ENCODE peak calls at places on chromosome 6, in seven cellular contexts. One of them, this sample, is unnamed.

GRCh38 chr6:33980176-33980805 is 165.6 kb downstream of the GRM4 start:
- DNase-seq in IMR-90: no peak
- DNase-seq in mesendoderm: no peak
- DNase-seq in neural progenitor cell: no peak
- DNase-seq in fibroblast of lung: no peak
- DNase-seq in A549: no peak
- DNase-seq in OCI-LY7: no peak
- DNase-seq in this sample: no peak

GRCh38 chr6:170480045-170480714 is 72.9 kb downstream of the PSMB1 start:
- DNase-seq in OCI-LY7: no peak
- DNase-seq in neural progenitor cell: peak
- DNase-seq in A549: no peak
- DNase-seq in IMR-90: peak
- DNase-seq in fibroblast of lung: no peak
- DNase-seq in mesendoderm: peak
- DNase-seq in this sample: no peak

GRCh38 chr6:152598421-152598820 is 38.7 kb downstream of the SYNE1 start:
- DNase-seq in fibroblast of lung: no peak
- DNase-seq in IMR-90: peak
- DNase-seq in mesendoderm: no peak
- DNase-seq in neural progenitor cell: no peak
- DNase-seq in OCI-LY7: no peak
- DNase-seq in A549: no peak
- DNase-seq in this sample: no peak

GRCh38 chr6:47403801-47404200 is 73.8 kb upstream of the CD2AP start:
- DNase-seq in mesendoderm: no peak
- DNase-seq in OCI-LY7: peak
- DNase-seq in fibroblast of lung: no peak
- DNase-seq in neural progenitor cell: no peak
- DNase-seq in IMR-90: no peak
- DNase-seq in A549: no peak
- DNase-seq in this sample: no peak

GRCh38 chr6:137699036-137699683 is 167.9 kb upstream of the TNFAIP3 start:
- DNase-seq in fibroblast of lung: no peak
- DNase-seq in mesendoderm: no peak
- DNase-seq in neural progenitor cell: no peak
- DNase-seq in OCI-LY7: no peak
- DNase-seq in A549: no peak
- DNase-seq in IMR-90: peak
- DNase-seq in this sample: no peak

GRCh38 chr6:96743496-96743895 is 93.8 kb downstream of the GPR63 start:
- DNase-seq in neural progenitor cell: no peak
- DNase-seq in mesendoderm: peak
- DNase-seq in fibroblast of lung: peak
- DNase-seq in OCI-LY7: no peak
- DNase-seq in A549: no peak
- DNase-seq in IMR-90: no peak
- DNase-seq in this sample: no peak

GRCh38 chr6:167937948-167938911 is 59.2 kb upstream of the KIF25 start:
- DNase-seq in A549: no peak
- DNase-seq in IMR-90: no peak
- DNase-seq in OCI-LY7: no peak
- DNase-seq in neural progenitor cell: no peak
- DNase-seq in fibroblast of lung: no peak
- DNase-seq in mesendoderm: peak
- DNase-seq in this sample: no peak

GRCh38 chr6:121505284-121505683 is 69.8 kb downstream of the GJA1 start:
- DNase-seq in IMR-90: no peak
- DNase-seq in fibroblast of lung: no peak
- DNase-seq in neural progenitor cell: no peak
- DNase-seq in mesendoderm: no peak
- DNase-seq in A549: no peak
- DNase-seq in OCI-LY7: no peak
- DNase-seq in this sample: no peak

GRCh38 chr6:148304976-148305375 is 37.7 kb upstream of the SASH1 start:
- DNase-seq in IMR-90: peak
- DNase-seq in A549: no peak
- DNase-seq in fibroblast of lung: peak
- DNase-seq in OCI-LY7: no peak
- DNase-seq in mesendoderm: no peak
- DNase-seq in neural progenitor cell: peak
- DNase-seq in this sample: no peak

GRCh38 chr6:41608443-41609151 is 29.7 kb upstream of the MDFI start:
- DNase-seq in OCI-LY7: no peak
- DNase-seq in mesendoderm: no peak
- DNase-seq in IMR-90: no peak
- DNase-seq in A549: no peak
- DNase-seq in fibroblast of lung: no peak
- DNase-seq in neural progenitor cell: no peak
- DNase-seq in this sample: no peak

GRCh38 chr6:53287336-53288225 is 61.2 kb downstream of the ELOVL5 start:
- DNase-seq in fibroblast of lung: peak
- DNase-seq in OCI-LY7: no peak
- DNase-seq in A549: no peak
- DNase-seq in IMR-90: no peak
- DNase-seq in neural progenitor cell: peak
- DNase-seq in mesendoderm: no peak
- DNase-seq in this sample: peak

GRCh38 chr6:7914991-7915789 is 4.6 kb upstream of the TXNDC5 start:
- DNase-seq in mesendoderm: no peak
- DNase-seq in fibroblast of lung: peak
- DNase-seq in OCI-LY7: peak
- DNase-seq in neural progenitor cell: no peak
- DNase-seq in A549: no peak
- DNase-seq in IMR-90: peak
- DNase-seq in this sample: no peak

GRCh38 chr6:84618046-84618752 is 146.2 kb downstream of the TBX18 start:
- DNase-seq in mesendoderm: peak
- DNase-seq in neural progenitor cell: no peak
- DNase-seq in OCI-LY7: no peak
- DNase-seq in IMR-90: peak
- DNase-seq in A549: no peak
- DNase-seq in fibroblast of lung: peak
- DNase-seq in this sample: no peak

GRCh38 chr6:109296971-109297372 is 85.3 kb downstream of the CD164 start:
- DNase-seq in fibroblast of lung: no peak
- DNase-seq in OCI-LY7: no peak
- DNase-seq in IMR-90: no peak
- DNase-seq in mesendoderm: peak
- DNase-seq in neural progenitor cell: no peak
- DNase-seq in A549: no peak
- DNase-seq in this sample: no peak

GRCh38 chr6:142885182-142885867 is 59.7 kb downstream of the HIVEP2 start:
- DNase-seq in fibroblast of lung: peak
- DNase-seq in A549: peak
- DNase-seq in OCI-LY7: peak
- DNase-seq in IMR-90: peak
- DNase-seq in mesendoderm: peak
- DNase-seq in neural progenitor cell: peak
- DNase-seq in this sample: peak

GRCh38 chr6:53359843-53360834 is 11.4 kb upstream of the ELOVL5 start:
- DNase-seq in fibroblast of lung: peak
- DNase-seq in A549: peak
- DNase-seq in mesendoderm: peak
- DNase-seq in OCI-LY7: peak
- DNase-seq in IMR-90: peak
- DNase-seq in neural progenitor cell: no peak
- DNase-seq in this sample: no peak

GRCh38 chr6:94478178-94479140 is 1059.1 kb upstream of the EPHA7 start:
- DNase-seq in neural progenitor cell: peak
- DNase-seq in A549: no peak
- DNase-seq in OCI-LY7: no peak
- DNase-seq in mesendoderm: no peak
- DNase-seq in IMR-90: no peak
- DNase-seq in fibroblast of lung: no peak
- DNase-seq in this sample: peak

GRCh38 chr6:137975058-137975940 is 108.2 kb downstream of the TNFAIP3 start:
- DNase-seq in A549: no peak
- DNase-seq in OCI-LY7: peak
- DNase-seq in fibroblast of lung: peak
- DNase-seq in IMR-90: peak
- DNase-seq in mesendoderm: peak
- DNase-seq in neural progenitor cell: no peak
- DNase-seq in this sample: no peak

GRCh38 chr6:81241717-81242116 is 510.8 kb downstream of the TENT5A start:
- DNase-seq in A549: peak
- DNase-seq in OCI-LY7: no peak
- DNase-seq in neural progenitor cell: peak
- DNase-seq in IMR-90: peak
- DNase-seq in mesendoderm: peak
- DNase-seq in fibroblast of lung: peak
- DNase-seq in this sample: no peak

GRCh38 chr6:99905209-99906106 is 88.6 kb downstream of the MCHR2 start:
- DNase-seq in mesendoderm: peak
- DNase-seq in fibroblast of lung: peak
- DNase-seq in OCI-LY7: peak
- DNase-seq in A549: peak
- DNase-seq in IMR-90: peak
- DNase-seq in neural progenitor cell: peak
- DNase-seq in this sample: peak

GRCh38 chr6:156595481-156595880 is 181.7 kb upstream of the ARID1B start:
- DNase-seq in OCI-LY7: no peak
- DNase-seq in IMR-90: no peak
- DNase-seq in fibroblast of lung: peak
- DNase-seq in neural progenitor cell: no peak
- DNase-seq in mesendoderm: no peak
- DNase-seq in A549: no peak
- DNase-seq in this sample: no peak

GRCh38 chr6:32852018-32852843 is 1.3 kb downstream of the TAP1 start:
- DNase-seq in A549: no peak
- DNase-seq in IMR-90: no peak
- DNase-seq in neural progenitor cell: no peak
- DNase-seq in fibroblast of lung: peak
- DNase-seq in mesendoderm: no peak
- DNase-seq in OCI-LY7: no peak
- DNase-seq in this sample: no peak

GRCh38 chr6:60695232-60695631 is 1590.8 kb downstream of the KHDRBS2 start:
- DNase-seq in A549: no peak
- DNase-seq in neural progenitor cell: no peak
- DNase-seq in mesendoderm: no peak
- DNase-seq in fibroblast of lung: no peak
- DNase-seq in OCI-LY7: no peak
- DNase-seq in IMR-90: no peak
- DNase-seq in this sample: no peak

GRCh38 chr6:3749991-3750323 is 1.6 kb downstream of the PXDC1 start:
- DNase-seq in A549: no peak
- DNase-seq in OCI-LY7: no peak
- DNase-seq in mesendoderm: peak
- DNase-seq in IMR-90: peak
- DNase-seq in fibroblast of lung: peak
- DNase-seq in neural progenitor cell: no peak
- DNase-seq in this sample: no peak

GRCh38 chr6:80214436-80215022 is 108.1 kb downstream of the BCKDHB start:
- DNase-seq in OCI-LY7: peak
- DNase-seq in fibroblast of lung: peak
- DNase-seq in neural progenitor cell: peak
- DNase-seq in mesendoderm: peak
- DNase-seq in A549: peak
- DNase-seq in IMR-90: peak
- DNase-seq in this sample: peak

GRCh38 chr6:106745824-106746610 is 116.6 kb downstream of the QRSL1 start:
- DNase-seq in mesendoderm: no peak
- DNase-seq in OCI-LY7: no peak
- DNase-seq in neural progenitor cell: no peak
- DNase-seq in A549: peak
- DNase-seq in IMR-90: peak
- DNase-seq in fibroblast of lung: peak
- DNase-seq in this sample: no peak

GRCh38 chr6:119540417-119540816 is 190.9 kb upstream of the MAN1A1 start:
- DNase-seq in mesendoderm: no peak
- DNase-seq in neural progenitor cell: no peak
- DNase-seq in A549: no peak
- DNase-seq in fibroblast of lung: no peak
- DNase-seq in IMR-90: no peak
- DNase-seq in OCI-LY7: no peak
- DNase-seq in this sample: no peak

GRCh38 chr6:119543332-119543731 is 193.8 kb upstream of the MAN1A1 start:
- DNase-seq in IMR-90: no peak
- DNase-seq in mesendoderm: no peak
- DNase-seq in neural progenitor cell: no peak
- DNase-seq in OCI-LY7: no peak
- DNase-seq in fibroblast of lung: no peak
- DNase-seq in A549: no peak
- DNase-seq in this sample: no peak

GRCh38 chr6:119541132-119541905 is 191.8 kb upstream of the MAN1A1 start:
- DNase-seq in neural progenitor cell: no peak
- DNase-seq in fibroblast of lung: peak
- DNase-seq in A549: no peak
- DNase-seq in OCI-LY7: no peak
- DNase-seq in IMR-90: peak
- DNase-seq in mesendoderm: no peak
- DNase-seq in this sample: no peak

GRCh38 chr6:119544325-119545150 is 195.0 kb upstream of the MAN1A1 start:
- DNase-seq in IMR-90: peak
- DNase-seq in A549: no peak
- DNase-seq in OCI-LY7: no peak
- DNase-seq in fibroblast of lung: no peak
- DNase-seq in neural progenitor cell: no peak
- DNase-seq in mesendoderm: no peak
- DNase-seq in this sample: no peak

GRCh38 chr6:119542037-119542436 is 192.5 kb upstream of the MAN1A1 start:
- DNase-seq in IMR-90: no peak
- DNase-seq in neural progenitor cell: no peak
- DNase-seq in OCI-LY7: no peak
- DNase-seq in fibroblast of lung: no peak
- DNase-seq in A549: no peak
- DNase-seq in mesendoderm: peak
- DNase-seq in this sample: no peak
- H3K4me2 ChIP-seq in IMR-90: no peak
- H3K4me2 ChIP-seq in neural progenitor cell: no peak
- H3K4me2 ChIP-seq in OCI-LY7: no peak
- H3K4me2 ChIP-seq in fibroblast of lung: peak
- H3K4me2 ChIP-seq in A549: no peak
- H3K4me2 ChIP-seq in mesendoderm: no peak
- H3K4me2 ChIP-seq in this sample: no peak

GRCh38 chr6:14734052-14734415 is 511.8 kb upstream of the JARID2 start:
- DNase-seq in A549: no peak
- DNase-seq in fibroblast of lung: peak
- DNase-seq in OCI-LY7: no peak
- DNase-seq in IMR-90: no peak
- DNase-seq in mesendoderm: no peak
- DNase-seq in neural progenitor cell: no peak
- DNase-seq in this sample: no peak
- H3K4me2 ChIP-seq in A549: no peak
- H3K4me2 ChIP-seq in fibroblast of lung: no peak
- H3K4me2 ChIP-seq in OCI-LY7: no peak
- H3K4me2 ChIP-seq in IMR-90: no peak
- H3K4me2 ChIP-seq in mesendoderm: no peak
- H3K4me2 ChIP-seq in neural progenitor cell: no peak
- H3K4me2 ChIP-seq in this sample: no peak

GRCh38 chr6:35543459-35544193 is 30.9 kb upstream of the TULP1 start:
- DNase-seq in neural progenitor cell: no peak
- DNase-seq in mesendoderm: peak
- DNase-seq in A549: no peak
- DNase-seq in OCI-LY7: no peak
- DNase-seq in fibroblast of lung: no peak
- DNase-seq in IMR-90: no peak
- DNase-seq in this sample: no peak
- H3K4me2 ChIP-seq in neural progenitor cell: no peak
- H3K4me2 ChIP-seq in mesendoderm: no peak
- H3K4me2 ChIP-seq in A549: no peak
- H3K4me2 ChIP-seq in OCI-LY7: no peak
- H3K4me2 ChIP-seq in fibroblast of lung: no peak
- H3K4me2 ChIP-seq in IMR-90: no peak
- H3K4me2 ChIP-seq in this sample: no peak

GRCh38 chr6:16902520-16902919 is 141.3 kb upstream of the ATXN1 start:
- DNase-seq in mesendoderm: no peak
- DNase-seq in A549: no peak
- DNase-seq in OCI-LY7: no peak
- DNase-seq in fibroblast of lung: no peak
- DNase-seq in neural progenitor cell: no peak
- DNase-seq in IMR-90: no peak
- DNase-seq in this sample: no peak
- H3K4me2 ChIP-seq in mesendoderm: no peak
- H3K4me2 ChIP-seq in A549: no peak
- H3K4me2 ChIP-seq in OCI-LY7: no peak
- H3K4me2 ChIP-seq in fibroblast of lung: no peak
- H3K4me2 ChIP-seq in neural progenitor cell: no peak
- H3K4me2 ChIP-seq in IMR-90: no peak
- H3K4me2 ChIP-seq in this sample: no peak

This sample was measured in neuronal stem cell.